ENCODE peak calls at places on chromosomes 2 and 18, in seven cellular contexts. B is GM19239; P is cardiac septum; Q is iris pigment epithelial cell; R is NCI-H1694; O is activated CD4-positive, alpha-beta T cell treated with anti-CD3 and anti-CD28 coated beads, Interleukin-2, amount 50 U/mL, for 24 hours; A is T-helper 2 cell. M is an unnamed sample.

GRCh38 chr2:154600931-154601494 is 97.5 kb upstream of the KCNJ3 start:
- DNase-seq in B (no peak), P (no peak), Q (no peak), R (no peak), O (no peak), A (no peak), M (no peak)

GRCh38 chr2:176534798-176535479 is 265.7 kb downstream of the MTX2 start:
- DNase-seq in B (no peak), P (no peak), Q (no peak), R (no peak), O (no peak), A (no peak), M (no peak)

GRCh38 chr2:197034969-197035368 is 108.5 kb upstream of the PGAP1 start:
- DNase-seq in B (no peak), P (no peak), Q (no peak), R (no peak), O (no peak), A (no peak), M (no peak)

GRCh38 chr18:7035807-7036206 is 81.8 kb downstream of the LAMA1 start:
- DNase-seq in B (no peak), P (no peak), Q (no peak), R (no peak), O (no peak), A (no peak), M (no peak)

GRCh38 chr18:43919565-43919964 is 642.3 kb upstream of the SYT4 start:
- DNase-seq in B (no peak), P (no peak), Q (peak; percentile 11), R (no peak), O (no peak), A (no peak), M (no peak)

GRCh38 chr2:149104221-149104620 is 65.7 kb downstream of the LYPD6B start:
- DNase-seq in B (no peak), P (no peak), Q (no peak), R (no peak), O (no peak), A (no peak), M (no peak)

GRCh38 chr2:212644195-212644837 is 105.7 kb upstream of the ERBB4 start:
- DNase-seq in B (no peak), P (no peak), Q (no peak), R (no peak), O (no peak), A (no peak), M (no peak)

GRCh38 chr2:65204461-65205230 is 23.0 kb upstream of the ACTR2 start:
- DNase-seq in B (no peak), P (no peak), Q (no peak), R (no peak), O (no peak), A (no peak), M (no peak)

GRCh38 chr18:60044290-60045006 is 144.7 kb downstream of the PMAIP1 start:
- DNase-seq in B (no peak), P (no peak), Q (peak; percentile 83), R (no peak), O (no peak), A (no peak), M (no peak)

GRCh38 chr2:8234757-8235374 is 447.0 kb upstream of the ID2 start:
- DNase-seq in B (peak; percentile 54), P (no peak), Q (no peak), R (no peak), O (no peak), A (no peak), M (peak; percentile 77)

GRCh38 chr18:7147399-7147798 is 29.8 kb upstream of the LAMA1 start:
- DNase-seq in B (no peak), P (no peak), Q (no peak), R (no peak), O (no peak), A (no peak), M (no peak)

GRCh38 chr18:323253-323622 is 55.4 kb upstream of the THOC1 start:
- DNase-seq in B (no peak), P (no peak), Q (peak; percentile 71), R (no peak), O (no peak), A (no peak), M (no peak)

GRCh38 chr2:28637648-28638047 is 114.0 kb upstream of the PPP1CB start:
- DNase-seq in B (no peak), P (peak; percentile 46), Q (no peak), R (no peak), O (no peak), A (no peak), M (no peak)

GRCh38 chr2:75200140-75200985 is 1.0 kb upstream of the TACR1 start:
- DNase-seq in B (no peak), P (peak; percentile 82), Q (peak; percentile 34), R (peak; percentile 74), O (no peak), A (peak; percentile 39), M (no peak)

GRCh38 chr2:104254017-104254416 is 599.9 kb upstream of the POU3F3 start:
- DNase-seq in B (no peak), P (no peak), Q (no peak), R (no peak), O (no peak), A (no peak), M (no peak)

GRCh38 chr2:159860611-159861010 is 62.6 kb upstream of the CD302 start:
- DNase-seq in B (no peak), P (no peak), Q (no peak), R (no peak), O (no peak), A (no peak), M (no peak)

GRCh38 chr2:224147174-224147573 is 108.1 kb upstream of the SERPINE2 start:
- DNase-seq in B (no peak), P (no peak), Q (peak; percentile 41), R (no peak), O (no peak), A (no peak), M (no peak)

GRCh38 chr2:64313311-64313710 is 140.7 kb upstream of the LGALSL start:
- DNase-seq in B (no peak), P (no peak), Q (no peak), R (no peak), O (no peak), A (no peak), M (no peak)

GRCh38 chr2:10274983-10275802 is 27.5 kb upstream of the HPCAL1 start:
- DNase-seq in B (no peak), P (peak; percentile 46), Q (no peak), R (no peak), O (no peak), A (no peak), M (no peak)

GRCh38 chr2:36441816-36442215 is 86.2 kb downstream of the CRIM1 start:
- DNase-seq in B (no peak), P (no peak), Q (no peak), R (no peak), O (no peak), A (peak; percentile 60), M (no peak)

GRCh38 chr2:196322963-196323810 is 151.8 kb upstream of the STK17B start:
- DNase-seq in B (no peak), P (no peak), Q (peak; percentile 70), R (no peak), O (no peak), A (no peak), M (no peak)

M was measured in GM20000.